ENCODE peak calls at places on chromosomes 4 and X, in nine cellular contexts. Y is stimulated activated naive CD8-positive, alpha-beta T cell treated with anti-CD3 and anti-CD28 coated beads, Interleukin-15, Interleukin-2, amounts not matched to agents 100 U/mL and 50 U/mL, for 24 hours; H is islet precursor cell; G is endothelial cell; O is stimulated activated CD4-positive, alpha-beta T cell treated with anti-CD3 and anti-CD28 coated beads, Interleukin-1b, Interleukin-23, amount 100 ng/mL, for 24 hours; W is coronary artery; N is activated T-helper 1 cell treated with Interleukin-2 at 50 U/mL for 16 hours; Z is DND-41; C is left lung. R is an unnamed sample.

GRCh38 chrX:40098264-40099045 is 697 bp upstream of the BCOR start:
- DNase-seq in O (peak), Y (peak), C (no peak), Z (peak), W (no peak), N (no peak), H (peak), G (peak), R (peak)

GRCh38 chrX:538311-538710 is 92.3 kb upstream of the SHOX start:
- DNase-seq in W (no peak), H (peak), O (no peak), Y (no peak), N (no peak), Z (no peak), G (no peak), C (no peak), R (no peak)

GRCh38 chrX:56503941-56504673 is 59.3 kb upstream of the UBQLN2 start:
- DNase-seq in G (no peak), C (no peak), Z (no peak), O (no peak), H (peak), Y (no peak), W (no peak), N (no peak), R (no peak)

GRCh38 chr4:54400802-54401201 is 171.7 kb downstream of the PDGFRA start:
- DNase-seq in C (no peak), Y (no peak), H (no peak), G (peak), W (no peak), Z (no peak), N (no peak), O (no peak), R (no peak)

GRCh38 chr4:123825596-123826291 is 429.1 kb downstream of the SPRY1 start:
- DNase-seq in W (no peak), O (no peak), C (no peak), N (no peak), G (no peak), Y (no peak), Z (no peak), H (no peak), R (no peak)

GRCh38 chrX:149540133-149540620 is 635 bp upstream of the EOLA1 start:
- DNase-seq in Y (peak), O (peak), C (peak), G (peak), W (no peak), N (peak), Z (peak), H (peak), R (no peak)

GRCh38 chrX:152869972-152870371 is 27.9 kb upstream of the ZNF185 start:
- DNase-seq in O (no peak), W (no peak), Z (no peak), G (no peak), N (no peak), H (no peak), Y (no peak), C (no peak), R (no peak)

GRCh38 chrX:23854122-23854521 is 53.6 kb downstream of the APOO start:
- DNase-seq in Y (no peak), G (no peak), C (no peak), Z (no peak), O (no peak), H (no peak), W (no peak), N (no peak), R (no peak)

GRCh38 chrX:68589372-68589753 is 58.1 kb upstream of the STARD8 start:
- DNase-seq in N (no peak), C (no peak), Z (no peak), O (no peak), G (no peak), W (no peak), Y (no peak), H (no peak), R (no peak)

GRCh38 chrX:33726281-33727160 is 405.6 kb downstream of the FAM47A start:
- DNase-seq in C (peak), W (no peak), Y (no peak), N (no peak), Z (no peak), O (no peak), H (peak), G (peak), R (no peak)

GRCh38 chrX:54921427-54922021 is 900 bp downstream of the TRO start:
- DNase-seq in O (peak), C (peak), W (no peak), H (peak), Z (peak), Y (peak), N (no peak), G (peak), R (peak)

GRCh38 chr4:41887821-41888699 is 47.2 kb upstream of the TMEM33 start:
- DNase-seq in Y (peak), G (peak), O (no peak), C (no peak), H (no peak), N (no peak), Z (peak), W (no peak), R (no peak)

GRCh38 chr4:8198906-8199593 is at the start of gene SH3TC1:
- DNase-seq in O (no peak), C (peak), Y (peak), N (peak), H (peak), G (peak), Z (peak), W (no peak), R (peak)

GRCh38 chr4:13527983-13528822 is 16.1 kb downstream of the NKX3-2 start:
- DNase-seq in O (no peak), C (peak), G (no peak), H (peak), Z (no peak), W (peak), Y (no peak), N (no peak), R (peak)

GRCh38 chr4:3372933-3373465 is 68.8 kb upstream of the HGFAC start:
- DNase-seq in O (no peak), C (peak), W (peak), G (no peak), H (no peak), Z (no peak), N (no peak), Y (peak), R (no peak)